ENCODE peak calls at places on chromosome 20, in nine cellular contexts. S is AG04450; D is uterus; K is GM20000; E is type B pancreatic cell; I is psoas muscle; Y is testis; A is H1; N is CD4-positive, alpha-beta T cell. P is an unnamed sample.

GRCh38 chr20:41177636-41178035 is 40.3 kb downstream of the PLCG1 start:
- DNase-seq in S (peak), D (peak), K (no peak), E (no peak), I (peak), Y (peak), A (peak), N (no peak), P (no peak)

GRCh38 chr20:10802201-10802600 is 128.4 kb upstream of the JAG1 start:
- DNase-seq in S (no peak), D (no peak), K (no peak), E (no peak), I (no peak), Y (no peak), A (no peak), N (no peak), P (no peak)

GRCh38 chr20:46835418-46835817 is 59.2 kb upstream of the EYA2 start:
- DNase-seq in S (no peak), D (no peak), K (no peak), E (no peak), I (no peak), Y (no peak), A (no peak), N (no peak), P (no peak)

GRCh38 chr20:3658708-3659491 is 4.3 kb downstream of the GFRA4 start:
- DNase-seq in S (no peak), D (no peak), K (peak), E (peak), I (no peak), Y (no peak), A (no peak), N (no peak), P (no peak)

GRCh38 chr20:41650221-41650948 is 32.2 kb upstream of the CHD6 start:
- DNase-seq in S (no peak), D (no peak), K (no peak), E (no peak), I (no peak), Y (no peak), A (no peak), N (no peak), P (no peak)

GRCh38 chr20:44433751-44434538 is 41.7 kb upstream of the TTPAL start:
- DNase-seq in S (no peak), D (no peak), K (no peak), E (no peak), I (no peak), Y (no peak), A (no peak), N (no peak), P (no peak)

GRCh38 chr20:45011108-45011526 is 44.8 kb downstream of the STK4 start:
- DNase-seq in S (peak), D (peak), K (peak), E (no peak), I (no peak), Y (peak), A (peak), N (peak), P (peak)

GRCh38 chr20:37686762-37687477 is 6.9 kb upstream of the CTNNBL1 start:
- DNase-seq in S (no peak), D (no peak), K (no peak), E (no peak), I (no peak), Y (no peak), A (no peak), N (no peak), P (no peak)

GRCh38 chr20:62685781-62686555 is 22.7 kb upstream of the NTSR1 start:
- DNase-seq in S (no peak), D (no peak), K (no peak), E (no peak), I (no peak), Y (peak), A (no peak), N (no peak), P (peak)

GRCh38 chr20:63979549-63980316 is at the start of gene SAMD10:
- DNase-seq in S (no peak), D (peak), K (peak), E (peak), I (peak), Y (peak), A (peak), N (peak), P (peak)
- TF ChIP-seq CTCF in S (peak), D (peak), K (no peak), E (peak), I (no peak), Y (peak), A (peak), N (peak), P (no peak)

DNA sequence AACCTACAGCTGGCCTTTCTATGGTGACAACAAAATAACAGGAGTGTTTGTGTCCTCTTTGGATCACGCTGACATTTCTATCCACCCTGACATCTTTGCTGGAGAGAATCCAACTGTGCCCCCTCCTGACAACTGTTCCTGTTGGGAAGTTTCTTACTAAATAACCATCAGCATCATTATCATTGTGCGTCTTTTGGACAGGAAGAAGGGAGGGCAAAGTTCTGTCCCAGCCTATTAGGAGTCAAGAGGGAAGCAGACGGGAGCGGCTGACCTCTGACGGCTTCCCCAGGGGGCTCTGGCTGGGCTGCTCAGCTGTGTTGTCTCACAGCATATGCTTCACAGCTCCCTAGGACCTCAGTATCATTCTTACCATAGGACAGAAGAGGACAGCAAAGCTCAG is 196.0 kb upstream of the SULF2 start:
- DNase-seq in S (no peak), D (no peak), K (no peak), E (no peak), I (no peak), Y (no peak), A (no peak), N (no peak), P (no peak)
- TF ChIP-seq CTCF in S (no peak), D (no peak), K (no peak), E (no peak), I (no peak), Y (no peak), A (no peak), N (no peak), P (no peak)

DNA sequence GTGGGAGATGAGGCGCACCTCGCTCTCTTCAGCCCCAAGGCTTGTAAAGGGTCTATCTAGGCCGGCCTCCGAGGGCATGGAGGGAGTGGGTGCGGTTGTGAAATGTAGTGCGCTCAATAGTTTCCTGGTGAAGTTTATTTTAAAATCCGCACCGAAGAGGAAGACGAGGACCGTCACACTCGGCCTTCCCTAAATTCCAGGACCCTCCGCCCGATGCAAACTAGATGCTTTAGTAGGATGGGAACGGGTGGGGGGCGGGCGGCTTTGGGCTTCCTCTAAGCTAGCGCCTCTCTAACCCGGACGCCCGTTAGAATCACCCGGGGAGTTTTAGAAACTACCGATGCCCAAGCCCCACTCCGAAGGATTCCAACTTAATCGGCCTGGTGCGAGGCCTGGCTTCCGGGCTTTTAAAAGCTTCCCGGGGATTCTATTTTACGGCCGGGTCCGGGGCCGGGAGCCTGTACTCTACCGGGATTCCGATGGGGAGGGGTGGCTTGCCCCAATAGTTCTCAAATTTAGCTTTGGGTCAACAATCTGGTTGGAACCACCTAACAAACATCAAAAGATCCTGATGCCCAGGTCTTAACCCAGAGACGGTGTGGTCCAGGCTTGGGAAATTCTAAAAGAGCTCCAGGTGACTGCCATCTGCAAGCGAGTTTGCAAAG is 548 bp upstream of the BCAS4 start:
- DNase-seq in S (no peak), D (peak), K (no peak), E (no peak), I (peak), Y (no peak), A (no peak), N (no peak), P (no peak)
- TF ChIP-seq CTCF in S (no peak), D (no peak), K (no peak), E (no peak), I (no peak), Y (no peak), A (no peak), N (no peak), P (peak)

GRCh38 chr20:50625986-50626677 is 65.2 kb downstream of the RIPOR3 start:
- DNase-seq in S (no peak), D (peak), K (no peak), E (no peak), I (peak), Y (peak), A (peak), N (no peak), P (peak)
- TF ChIP-seq CTCF in S (peak), D (peak), K (peak), E (peak), I (peak), Y (peak), A (peak), N (no peak), P (peak)

GRCh38 chr20:49424536-49424935 is 57.9 kb downstream of the KCNB1 start:
- DNase-seq in S (no peak), D (peak), K (no peak), E (no peak), I (peak), Y (no peak), A (no peak), N (no peak), P (peak)
- TF ChIP-seq CTCF in S (no peak), D (no peak), K (no peak), E (no peak), I (no peak), Y (no peak), A (no peak), N (no peak), P (no peak)

GRCh38 chr20:54064939-54065338 is 5.5 kb downstream of the BCAS1 start:
- DNase-seq in S (no peak), D (no peak), K (no peak), E (no peak), I (no peak), Y (no peak), A (no peak), N (no peak), P (no peak)
- TF ChIP-seq CTCF in S (no peak), D (no peak), K (no peak), E (no peak), I (no peak), Y (no peak), A (no peak), N (no peak), P (no peak)

GRCh38 chr20:19564261-19564660 is 193.8 kb upstream of the RIN2 start:
- DNase-seq in S (no peak), D (no peak), K (no peak), E (no peak), I (no peak), Y (no peak), A (no peak), N (no peak), P (no peak)
- TF ChIP-seq CTCF in S (no peak), D (no peak), K (no peak), E (no peak), I (no peak), Y (no peak), A (no peak), N (no peak), P (no peak)

DNA sequence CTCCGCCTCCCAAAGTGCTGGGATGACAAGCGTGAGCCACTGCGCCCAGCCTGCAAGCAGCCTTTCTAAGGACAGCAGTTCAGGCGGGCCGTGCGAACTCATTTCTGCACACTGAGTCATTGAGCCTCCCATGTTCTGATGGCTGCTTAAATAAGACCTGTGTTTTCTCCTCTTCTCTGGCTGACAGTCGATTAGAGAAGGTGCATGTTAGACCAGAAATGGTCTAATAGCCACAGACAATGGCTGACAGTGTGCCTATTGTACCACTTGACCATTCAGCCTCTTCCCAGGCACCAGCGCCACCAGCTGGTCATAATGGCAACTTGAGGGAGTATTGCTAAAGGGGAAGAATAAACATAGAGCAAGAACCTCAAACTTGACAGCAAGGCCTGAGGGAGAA is 6.2 kb downstream of the CST11 start:
- DNase-seq in S (no peak), D (peak), K (peak), E (no peak), I (peak), Y (peak), A (peak), N (no peak), P (peak)
- TF ChIP-seq CTCF in S (peak), D (peak), K (peak), E (peak), I (peak), Y (peak), A (peak), N (no peak), P (peak)